ENCODE peak calls at places on chromosomes 7 and 10, in five cellular contexts. One of them, this sample, is unnamed.

GRCh38 chr7:47301657-47302295 is 280.1 kb downstream of the TNS3 start:
- DNase-seq in caudate nucleus: no peak
- DNase-seq in WTC11: no peak
- DNase-seq in tibial nerve: no peak
- DNase-seq in astrocyte of the spinal cord: no peak
- DNase-seq in this sample: no peak

GRCh38 chr7:94003446-94004023 is 620 bp downstream of the BET1 start:
- DNase-seq in caudate nucleus: no peak
- DNase-seq in WTC11: no peak
- DNase-seq in tibial nerve: no peak
- DNase-seq in astrocyte of the spinal cord: no peak
- DNase-seq in this sample: no peak

GRCh38 chr10:93701903-93702277 is 502 bp downstream of the FRA10AC1 start:
- DNase-seq in caudate nucleus: peak
- DNase-seq in WTC11: no peak
- DNase-seq in tibial nerve: no peak
- DNase-seq in astrocyte of the spinal cord: peak
- DNase-seq in this sample: no peak

GRCh38 chr10:78299861-78300453 is 266.3 kb downstream of the RPS24 start:
- DNase-seq in caudate nucleus: no peak
- DNase-seq in WTC11: no peak
- DNase-seq in tibial nerve: no peak
- DNase-seq in astrocyte of the spinal cord: peak
- DNase-seq in this sample: peak

GRCh38 chr7:92588561-92588960 is 1.6 kb downstream of the FAM133B start:
- DNase-seq in caudate nucleus: no peak
- DNase-seq in WTC11: peak
- DNase-seq in tibial nerve: no peak
- DNase-seq in astrocyte of the spinal cord: no peak
- DNase-seq in this sample: no peak

GRCh38 chr10:132574783-132575319 is 37.3 kb downstream of the INPP5A start:
- DNase-seq in caudate nucleus: no peak
- DNase-seq in WTC11: peak
- DNase-seq in tibial nerve: no peak
- DNase-seq in astrocyte of the spinal cord: peak
- DNase-seq in this sample: no peak

GRCh38 chr10:24974978-24975377 is 22.6 kb upstream of the PRTFDC1 start:
- DNase-seq in caudate nucleus: no peak
- DNase-seq in WTC11: no peak
- DNase-seq in tibial nerve: peak
- DNase-seq in astrocyte of the spinal cord: peak
- DNase-seq in this sample: no peak

GRCh38 chr7:81447351-81447952 is 322.4 kb downstream of the HGF start:
- DNase-seq in caudate nucleus: no peak
- DNase-seq in WTC11: no peak
- DNase-seq in tibial nerve: no peak
- DNase-seq in astrocyte of the spinal cord: peak
- DNase-seq in this sample: no peak

GRCh38 chr7:41921453-41921912 is 218.6 kb upstream of the INHBA start:
- DNase-seq in caudate nucleus: no peak
- DNase-seq in WTC11: no peak
- DNase-seq in tibial nerve: no peak
- DNase-seq in astrocyte of the spinal cord: no peak
- DNase-seq in this sample: no peak